ENCODE peak calls at places on chromosomes 5 and 9, in eight cellular contexts. U is fibroblast of lung, S is mesendoderm, H is suprapubic skin, D is kidney, E is neural progenitor cell, T is lower lobe of right lung, X is heart right ventricle. J is an unnamed sample.

GRCh38 chr9:16637938-16638337 is 232.5 kb downstream of the BNC2 start:
- DNase-seq in U (peak; percentile 58), S (no peak), H (no peak), D (no peak), E (no peak), T (no peak), X (no peak), J (no peak)

GRCh38 chr9:25850803-25851202 is 172.6 kb upstream of the TUSC1 start:
- DNase-seq in U (no peak), S (peak; percentile 63), H (no peak), D (no peak), E (no peak), T (no peak), X (no peak), J (no peak)

GRCh38 chr9:85142461-85143401 is 473.2 kb downstream of the NTRK2 start:
- DNase-seq in U (peak; percentile 19), S (peak; percentile 60), H (peak; percentile 79), D (no peak), E (peak; percentile 23), T (peak; percentile 43), X (no peak), J (no peak)

GRCh38 chr5:95959964-95960801 is 1.5 kb downstream of the ELL2 start:
- DNase-seq in U (peak; percentile 57), S (no peak), H (peak; percentile 64), D (no peak), E (peak; percentile 11), T (no peak), X (peak; percentile 25), J (no peak)

GRCh38 chr5:20524956-20525529 is 537.0 kb upstream of the CDH18 start:
- DNase-seq in U (peak; percentile 84), S (no peak), H (no peak), D (no peak), E (no peak), T (no peak), X (no peak), J (no peak)

GRCh38 chr5:133438487-133438886 is 173.9 kb downstream of the FSTL4 start:
- DNase-seq in U (no peak), S (no peak), H (no peak), D (no peak), E (no peak), T (no peak), X (no peak), J (no peak)

GRCh38 chr9:34555435-34556230 is 32.8 kb upstream of the ENHO start:
- DNase-seq in U (no peak), S (no peak), H (peak; percentile 44), D (peak; percentile 29), E (no peak), T (no peak), X (no peak), J (no peak)

GRCh38 chr5:161446655-161447054 is 99.9 kb downstream of the GABRB2 start:
- DNase-seq in U (no peak), S (no peak), H (no peak), D (no peak), E (no peak), T (no peak), X (no peak), J (no peak)

GRCh38 chr9:87063883-87064282 is 116.6 kb upstream of the GAS1 start:
- DNase-seq in U (peak; percentile 60), S (no peak), H (no peak), D (no peak), E (no peak), T (no peak), X (no peak), J (no peak)

GRCh38 chr5:168227001-168227400 is 64.4 kb upstream of the WWC1 start:
- DNase-seq in U (peak; percentile 55), S (no peak), H (no peak), D (no peak), E (no peak), T (no peak), X (peak; percentile 24), J (no peak)

GRCh38 chr5:51273871-51274270 is 109.4 kb upstream of the ISL1 start:
- DNase-seq in U (no peak), S (no peak), H (no peak), D (no peak), E (no peak), T (no peak), X (no peak), J (no peak)

GRCh38 chr5:149873896-149874295 is 70.7 kb downstream of the PDE6A start:
- DNase-seq in U (no peak), S (no peak), H (no peak), D (no peak), E (no peak), T (no peak), X (no peak), J (no peak)

GRCh38 chr9:133844876-133845658 is 106.9 kb upstream of the SARDH start:
- DNase-seq in U (peak; percentile 78), S (no peak), H (peak; percentile 82), D (peak; percentile 96), E (no peak), T (peak; percentile 83), X (peak; percentile 89), J (no peak)

GRCh38 chr9:78131969-78132687 is 100.5 kb upstream of the GNAQ start:
- DNase-seq in U (peak; percentile 57), S (no peak), H (no peak), D (no peak), E (no peak), T (no peak), X (no peak), J (no peak)

GRCh38 chr5:34529581-34530331 is 126.4 kb upstream of the RAI14 start:
- DNase-seq in U (no peak), S (no peak), H (no peak), D (no peak), E (no peak), T (no peak), X (no peak), J (no peak)

GRCh38 chr5:107826311-107827000 is 155.7 kb upstream of the EFNA5 start:
- DNase-seq in U (no peak), S (peak; percentile 96), H (no peak), D (no peak), E (peak; percentile 81), T (no peak), X (no peak), J (no peak)

GRCh38 chr5:27242258-27242626 is 203.9 kb upstream of the CDH9 start:
- DNase-seq in U (no peak), S (no peak), H (no peak), D (no peak), E (no peak), T (no peak), X (no peak), J (no peak)

GRCh38 chr5:175749591-175749990 is 91.7 kb downstream of the HRH2 start:
- DNase-seq in U (no peak), S (no peak), H (no peak), D (peak; percentile 32), E (no peak), T (no peak), X (no peak), J (no peak)

GRCh38 chr5:136011427-136012001 is 17.3 kb upstream of the TGFBI start:
- DNase-seq in U (peak; percentile 94), S (no peak), H (no peak), D (no peak), E (no peak), T (no peak), X (no peak), J (no peak)

GRCh38 chr5:35777358-35778087 is 79.2 kb upstream of the IL7R start:
- DNase-seq in U (peak; percentile 79), S (peak; percentile 85), H (no peak), D (no peak), E (peak; percentile 92), T (peak; percentile 55), X (peak; percentile 60), J (peak; percentile 51)

GRCh38 chr9:133728856-133729645 is 9.1 kb downstream of the SARDH start:
- DNase-seq in U (no peak), S (no peak), H (no peak), D (peak; percentile 23), E (peak; percentile 0), T (no peak), X (no peak), J (no peak)

GRCh38 chr5:61440596-61440995 is 108.5 kb downstream of the ZSWIM6 start:
- DNase-seq in U (no peak), S (no peak), H (no peak), D (no peak), E (no peak), T (no peak), X (no peak), J (no peak)
- H3K27ac ChIP-seq in U (no peak overlapping the region), S (no peak overlapping the region), H (no peak overlapping the region), D (no peak overlapping the region), E (no peak overlapping the region), T (no peak overlapping the region), X (no peak overlapping the region), J (no peak overlapping the region)

GRCh38 chr5:157539623-157540022 is 36.0 kb downstream of the ADAM19 start:
- DNase-seq in U (peak; percentile 39), S (no peak), H (no peak), D (no peak), E (no peak), T (no peak), X (no peak), J (no peak)
- H3K4me3 ChIP-seq in U (no peak overlapping the region), S (no peak overlapping the region), H (no peak overlapping the region), D (no peak overlapping the region), E (no peak overlapping the region), T (no peak overlapping the region), X (no peak overlapping the region), J (no peak overlapping the region)

DNA sequence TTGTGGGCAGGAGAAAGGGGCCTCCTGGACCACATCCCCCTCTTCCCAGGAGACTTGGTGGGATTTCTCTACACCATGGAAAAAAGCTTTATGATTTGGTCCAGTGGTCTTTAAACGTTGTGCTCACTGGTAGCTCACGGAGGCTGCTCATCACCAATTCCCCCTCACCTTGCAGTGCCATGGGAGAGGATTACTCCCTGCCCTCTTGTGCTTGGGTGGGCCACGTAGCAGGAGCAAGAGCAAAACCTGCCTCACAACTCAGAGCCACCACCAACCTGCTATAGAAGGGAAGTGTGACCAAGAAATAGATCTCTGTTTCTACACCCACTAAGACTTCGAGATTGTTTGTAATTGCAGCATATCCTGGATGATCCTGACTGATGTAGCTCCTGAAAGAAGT is 42.2 kb upstream of the N4BP3 start:
- DNase-seq in U (no peak), S (no peak), H (no peak), D (no peak), E (no peak), T (no peak), X (no peak), J (no peak)
- H3K4me1 ChIP-seq in U (no peaks in the 10 kb centered on the region), S (no peaks in the 10 kb centered on the region), H (no peaks in the 10 kb centered on the region), D (no peaks in the 10 kb centered on the region), E (peaks cover 8% of the 10 kb centered on the region), T (peaks cover 4% of the 10 kb centered on the region), X (no peaks in the 10 kb centered on the region), J (no peaks in the 10 kb centered on the region)

DNA sequence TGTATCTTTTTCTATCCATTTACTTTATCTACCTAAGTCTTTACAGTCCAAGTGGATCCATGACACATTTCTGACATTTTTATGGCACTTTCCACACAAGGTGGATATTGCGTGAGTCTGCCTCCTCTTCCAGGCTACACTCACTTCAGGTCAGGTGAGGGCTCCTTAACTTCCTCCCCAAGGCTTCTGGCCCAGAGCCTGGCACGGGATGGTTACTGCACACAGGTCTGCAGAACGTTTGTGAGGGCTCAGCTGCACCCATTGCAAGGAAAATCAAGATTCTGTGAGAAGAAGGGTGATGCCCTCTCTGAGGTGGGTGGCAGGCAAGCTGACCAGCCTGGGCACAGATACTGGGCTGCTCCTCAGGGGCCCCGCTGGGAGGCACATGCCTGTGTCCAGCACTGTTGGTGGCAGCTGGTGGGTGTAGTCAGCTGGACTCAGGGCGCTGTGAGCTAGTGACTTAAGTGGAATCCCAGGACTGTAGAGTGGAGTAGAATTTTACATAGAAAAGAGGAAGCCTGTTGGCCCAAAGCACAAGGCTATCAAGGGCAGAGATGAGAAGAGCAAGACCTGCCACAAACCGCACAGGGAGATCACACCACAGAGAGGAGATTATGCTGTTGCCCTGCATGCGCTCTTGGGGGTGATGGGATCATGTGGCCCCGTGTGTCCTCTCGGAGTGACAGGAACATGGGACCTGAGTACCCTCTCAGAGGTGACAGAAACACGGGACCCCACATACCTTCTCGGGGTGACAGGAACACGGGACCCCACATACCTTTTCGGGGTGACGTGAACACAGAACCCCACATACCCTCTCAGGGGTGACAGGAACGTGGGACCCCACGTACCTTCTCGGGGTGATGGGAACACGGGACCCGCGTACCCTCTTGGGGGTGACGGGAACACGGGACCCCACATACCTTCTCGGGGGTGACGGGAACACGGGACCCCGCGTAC is 21.3 kb downstream of the AHRR start:
- DNase-seq in U (no peak), S (no peak), H (no peak), D (no peak), E (no peak), T (no peak), X (no peak), J (no peak)
- H3K27ac ChIP-seq in U (no peak overlapping the region), S (no peak overlapping the region), H (no peak overlapping the region), D (no peak overlapping the region), E (no peak overlapping the region), T (no peak overlapping the region), X (no peak overlapping the region), J (no peak overlapping the region)

J was measured in effector memory CD4-positive, alpha-beta T cell.